ENCODE peak calls at places on chromosomes 5 and 9, in nine cellular contexts. D, G, W, J, B, M, O, U and F are unnamed samples.

GRCh38 chr5:61340775-61341361 is 8.8 kb downstream of the ZSWIM6 start:
- DNase-seq in W (no peak), J (no peak), M (no peak), U (no peak), D (no peak), O (no peak), G (no peak), B (no peak), F (no peak)

GRCh38 chr5:16265141-16265540 is 85.5 kb upstream of the MARCHF11 start:
- DNase-seq in D (no peak), B (no peak), O (peak), U (no peak), M (no peak), W (no peak), G (peak), J (no peak), F (no peak)

GRCh38 chr5:6899215-6899614 is 186.0 kb downstream of the TENT4A start:
- DNase-seq in D (no peak), W (no peak), G (no peak), J (no peak), M (no peak), B (no peak), O (peak), U (no peak), F (no peak)

GRCh38 chr9:34869390-34869789 is 88.7 kb upstream of the PHF24 start:
- DNase-seq in D (peak), W (no peak), M (peak), B (peak), G (peak), U (no peak), O (no peak), J (no peak), F (peak)

GRCh38 chr5:32109236-32109635 is 64.9 kb downstream of the GOLPH3 start:
- DNase-seq in J (no peak), W (no peak), B (no peak), M (no peak), G (no peak), D (peak), U (no peak), O (no peak), F (peak)

GRCh38 chr5:60260658-60261057 is 367.1 kb upstream of the PDE4D start:
- DNase-seq in O (no peak), M (no peak), W (no peak), J (no peak), B (no peak), U (no peak), G (no peak), D (no peak), F (no peak)

GRCh38 chr9:89564257-89564878 is 40.4 kb upstream of the GADD45G start:
- DNase-seq in M (no peak), U (no peak), O (peak), B (peak), J (no peak), W (no peak), G (no peak), D (no peak), F (no peak)

GRCh38 chr9:110969971-110970381 is 68.3 kb downstream of the LPAR1 start:
- DNase-seq in O (peak), D (peak), M (no peak), W (no peak), G (peak), U (no peak), B (no peak), J (no peak), F (peak)

GRCh38 chr5:172816887-172817418 is 17.1 kb upstream of the ERGIC1 start:
- DNase-seq in O (no peak), W (no peak), B (no peak), U (no peak), G (peak), D (no peak), M (no peak), J (peak), F (peak)

GRCh38 chr9:111851536-111851935 is 45.1 kb upstream of the UGCG start:
- DNase-seq in D (no peak), G (peak), O (no peak), M (no peak), J (peak), W (no peak), U (no peak), B (no peak), F (peak)

GRCh38 chr9:33329996-33330395 is 39.7 kb downstream of the NFX1 start:
- DNase-seq in M (no peak), J (no peak), U (no peak), W (no peak), O (no peak), G (peak), D (no peak), B (no peak), F (peak)

GRCh38 chr9:131334568-131335105 is 45.1 kb downstream of the PLPP7 start:
- DNase-seq in U (no peak), B (no peak), D (no peak), W (no peak), G (no peak), O (peak), M (no peak), J (no peak), F (peak)

GRCh38 chr9:89661956-89662717 is 57.3 kb downstream of the GADD45G start:
- DNase-seq in B (peak), G (no peak), J (peak), M (no peak), O (peak), U (no peak), W (peak), D (peak), F (peak)

GRCh38 chr9:16680965-16681658 is 189.4 kb downstream of the BNC2 start:
- DNase-seq in J (no peak), G (peak), B (no peak), W (no peak), U (no peak), O (no peak), D (peak), M (no peak), F (peak)

GRCh38 chr5:24823625-24824024 is 178.8 kb upstream of the CDH10 start:
- DNase-seq in J (no peak), D (no peak), W (no peak), B (peak), G (no peak), O (no peak), U (no peak), M (no peak), F (no peak)

GRCh38 chr9:27361401-27361953 is 64.5 kb upstream of the EQTN start:
- DNase-seq in G (no peak), W (no peak), J (no peak), O (no peak), D (no peak), M (no peak), B (no peak), U (no peak), F (no peak)

GRCh38 chr9:19087601-19088000 is 15.1 kb downstream of the HAUS6 start:
- DNase-seq in J (peak), W (no peak), D (peak), G (peak), O (peak), M (no peak), U (no peak), B (no peak), F (peak)

GRCh38 chr5:138032028-138032571 is 779 bp downstream of the FAM13B start:
- DNase-seq in G (peak), J (peak), B (no peak), O (no peak), D (no peak), W (peak), U (no peak), M (peak), F (peak)

GRCh38 chr9:13388157-13388556 is 108.7 kb upstream of the MPDZ start:
- DNase-seq in O (peak), U (no peak), M (no peak), D (peak), J (peak), G (no peak), W (no peak), B (no peak), F (no peak)

GRCh38 chr9:91302831-91303230 is 58.9 kb downstream of the AUH start:
- DNase-seq in U (no peak), G (peak), J (no peak), M (no peak), B (no peak), W (no peak), D (peak), O (peak), F (peak)

GRCh38 chr9:36843964-36844363 is 190.1 kb downstream of the PAX5 start:
- DNase-seq in J (no peak), M (no peak), W (no peak), U (no peak), O (no peak), G (no peak), D (no peak), B (no peak), F (no peak)

GRCh38 chr9:16245756-16246440 is 624.6 kb downstream of the BNC2 start:
- DNase-seq in J (no peak), W (no peak), G (peak), D (no peak), O (no peak), U (no peak), M (no peak), B (no peak), F (peak)

GRCh38 chr5:65769539-65769938 is 47.5 kb downstream of the NLN start:
- DNase-seq in G (peak), M (peak), U (no peak), B (no peak), W (no peak), O (peak), J (no peak), D (peak), F (peak)

GRCh38 chr9:126420643-126421564 is 94.3 kb downstream of the MVB12B start:
- DNase-seq in D (no peak), G (peak), M (no peak), B (peak), J (no peak), O (peak), W (no peak), U (no peak), F (peak)

GRCh38 chr9:92397853-92398252 is 6.5 kb downstream of the OGN start:
- DNase-seq in M (no peak), J (no peak), G (no peak), W (no peak), O (no peak), B (no peak), U (no peak), D (no peak), F (no peak)

GRCh38 chr9:108851138-108851537 is 4.6 kb downstream of the ACTL7B start:
- DNase-seq in U (no peak), O (no peak), W (no peak), M (no peak), J (no peak), G (no peak), B (no peak), D (no peak), F (no peak)

GRCh38 chr5:160799160-160799559 is 52.9 kb downstream of the ATP10B start:
- DNase-seq in W (no peak), G (no peak), J (no peak), U (no peak), D (no peak), M (no peak), O (no peak), B (no peak), F (no peak)

GRCh38 chr5:173383711-173384110 is 55.5 kb upstream of the STC2 start:
- DNase-seq in O (peak), M (no peak), J (no peak), U (no peak), W (no peak), B (no peak), G (peak), D (no peak), F (peak)

GRCh38 chr5:95861858-95862561 is 39.5 kb upstream of the GLRX start:
- DNase-seq in O (peak), M (peak), D (no peak), J (no peak), W (no peak), B (no peak), U (no peak), G (peak), F (peak)

GRCh38 chr5:40623480-40624420 is 56.0 kb upstream of the PTGER4 start:
- DNase-seq in J (no peak), B (no peak), D (no peak), O (no peak), G (no peak), M (peak), U (no peak), W (no peak), F (no peak)

GRCh38 chr9:95556521-95556920 is 39.8 kb upstream of the PTCH1 start:
- DNase-seq in M (no peak), J (no peak), B (no peak), U (no peak), G (no peak), D (no peak), W (no peak), O (no peak), F (no peak)